ENCODE peak calls at places on chromosome 1, in ten cellular contexts. O is upper lobe of right lung; I is cardiac muscle cell; R is body of pancreas; U is bronchial epithelial cell; E is colonic mucosa; Q is gastrocnemius medialis; J is BJ; L is CD8-positive, alpha-beta memory T cell; X is adrenal gland. T is an unnamed sample. For H3K36me3, the result is how much of the 10 kb centered on the place peaks cover.

GRCh38 chr1:78280626-78281025 is 210.1 kb upstream of the PTGFR start:
- DNase-seq in O (no peak), I (no peak), R (no peak), U (no peak), E (no peak), Q (no peak), J (no peak), L (no peak), X (no peak), T (no peak)

GRCh38 chr1:40710581-40711315 is 19.2 kb downstream of the NFYC start:
- DNase-seq in O (no peak), I (peak), R (no peak), U (no peak), E (peak), Q (no peak), J (no peak), L (no peak), X (no peak), T (peak)

GRCh38 chr1:87787551-87787950 is 458.9 kb downstream of the LMO4 start:
- DNase-seq in O (no peak), I (no peak), R (no peak), U (peak), E (no peak), Q (no peak), J (no peak), L (no peak), X (no peak), T (no peak)

GRCh38 chr1:202129453-202130274 is 6.9 kb downstream of the GPR37L1 start:
- DNase-seq in O (no peak), I (no peak), R (no peak), U (no peak), E (no peak), Q (no peak), J (no peak), L (no peak), X (peak), T (no peak)

GRCh38 chr1:247769603-247770002 is 9.2 kb upstream of the OR1C1 start:
- DNase-seq in O (no peak), I (no peak), R (no peak), U (no peak), E (no peak), Q (no peak), J (no peak), L (no peak), X (no peak), T (no peak)

GRCh38 chr1:168089326-168089978 is 47.3 kb downstream of the GPR161 start:
- DNase-seq in O (no peak), I (no peak), R (no peak), U (no peak), E (peak), Q (no peak), J (no peak), L (no peak), X (peak), T (no peak)

GRCh38 chr1:51622455-51622913 is 5.6 kb downstream of the OSBPL9 start:
- DNase-seq in O (no peak), I (peak), R (peak), U (peak), E (peak), Q (peak), J (no peak), L (no peak), X (peak), T (peak)

GRCh38 chr1:205317311-205317917 is 4.1 kb downstream of the NUAK2 start:
- DNase-seq in O (peak), I (peak), R (peak), U (no peak), E (peak), Q (peak), J (no peak), L (no peak), X (peak), T (no peak)

GRCh38 chr1:46735708-46736324 is 16.9 kb upstream of the EFCAB14 start:
- DNase-seq in O (no peak), I (peak), R (peak), U (peak), E (peak), Q (no peak), J (no peak), L (no peak), X (no peak), T (peak)

GRCh38 chr1:52140633-52141512 is 1.0 kb upstream of the ZFYVE9 start:
- DNase-seq in O (no peak), I (no peak), R (no peak), U (peak), E (no peak), Q (no peak), J (no peak), L (no peak), X (no peak), T (no peak)

GRCh38 chr1:203471841-203472240 is 3.8 kb upstream of the PRELP start:
- DNase-seq in O (no peak), I (no peak), R (no peak), U (no peak), E (no peak), Q (no peak), J (no peak), L (no peak), X (no peak), T (no peak)

GRCh38 chr1:24027838-24028468 is 47.8 kb upstream of the SRSF10 start:
- DNase-seq in O (no peak), I (peak), R (no peak), U (peak), E (no peak), Q (no peak), J (no peak), L (no peak), X (no peak), T (peak)

GRCh38 chr1:55129194-55129728 is 85.9 kb downstream of the USP24 start:
- DNase-seq in O (no peak), I (no peak), R (peak), U (no peak), E (no peak), Q (no peak), J (no peak), L (no peak), X (peak), T (no peak)

GRCh38 chr1:39102537-39103320 is 76.6 kb downstream of the NDUFS5 start:
- DNase-seq in O (no peak), I (peak), R (no peak), U (peak), E (peak), Q (peak), J (peak), L (no peak), X (no peak), T (peak)

GRCh38 chr1:183022202-183023145 is 746 bp upstream of the LAMC1 start:
- DNase-seq in O (peak), I (peak), R (peak), U (peak), E (peak), Q (peak), J (peak), L (no peak), X (peak), T (peak)

GRCh38 chr1:27602510-27603319 is 1.2 kb downstream of the AHDC1 start:
- DNase-seq in O (peak), I (peak), R (peak), U (no peak), E (peak), Q (peak), J (no peak), L (no peak), X (peak), T (peak)

GRCh38 chr1:167457936-167458584 is 60.3 kb downstream of the CD247 start:
- DNase-seq in O (peak), I (no peak), R (no peak), U (no peak), E (no peak), Q (no peak), J (no peak), L (no peak), X (no peak), T (no peak)

GRCh38 chr1:84163123-84164038 is 19.3 kb downstream of the PRKACB start:
- DNase-seq in O (no peak), I (no peak), R (no peak), U (no peak), E (no peak), Q (no peak), J (no peak), L (no peak), X (no peak), T (no peak)

GRCh38 chr1:25111706-25112105 is 120.6 kb downstream of the SYF2 start:
- DNase-seq in O (no peak), I (no peak), R (no peak), U (peak), E (no peak), Q (no peak), J (no peak), L (no peak), X (no peak), T (no peak)

GRCh38 chr1:35215346-35215745 is 22.4 kb upstream of the SFPQ start:
- DNase-seq in O (no peak), I (no peak), R (no peak), U (no peak), E (no peak), Q (no peak), J (no peak), L (no peak), X (no peak), T (no peak)

GRCh38 chr1:16275591-16275990 is 38.6 kb upstream of the CPLANE2 start:
- DNase-seq in O (no peak), I (no peak), R (no peak), U (no peak), E (no peak), Q (no peak), J (no peak), L (no peak), X (no peak), T (no peak)

GRCh38 chr1:77687519-77687906 is 5.1 kb upstream of the ZZZ3 start:
- DNase-seq in O (peak), I (peak), R (peak), U (no peak), E (peak), Q (peak), J (no peak), L (no peak), X (peak), T (peak)

GRCh38 chr1:45854724-45855123 is 51.3 kb downstream of the MAST2 start:
- DNase-seq in O (no peak), I (no peak), R (no peak), U (no peak), E (no peak), Q (no peak), J (no peak), L (no peak), X (no peak), T (peak)

DNA sequence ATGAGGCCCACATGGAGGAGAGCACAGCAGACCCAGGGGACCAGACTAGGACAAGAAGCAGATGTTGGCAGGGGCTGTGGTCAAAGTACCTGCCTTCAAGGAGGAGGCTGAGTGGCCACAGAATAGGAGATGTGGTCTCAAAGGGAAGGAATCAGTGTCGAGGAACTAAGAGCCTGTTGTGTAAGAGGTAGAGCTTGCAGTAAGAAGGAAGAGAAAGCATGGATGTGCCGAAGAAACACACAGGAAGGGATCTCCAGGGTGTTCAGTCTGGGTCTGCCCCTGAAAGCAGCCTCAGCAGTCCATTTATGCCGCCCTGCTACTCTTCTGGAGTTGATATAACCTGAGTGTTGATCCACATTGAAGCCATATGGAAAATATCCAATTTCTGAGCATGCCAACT is 83.9 kb downstream of the NID1 start:
- DNase-seq in O (no peak), I (no peak), R (no peak), U (no peak), E (no peak), Q (no peak), J (no peak), L (no peak), X (no peak), T (no peak)
- H3K36me3 ChIP-seq in O (under half), I (under half), R (under half), U (under half), E (under half), Q (under half), J (under half), L (under half), X (under half), T (under half)

DNA sequence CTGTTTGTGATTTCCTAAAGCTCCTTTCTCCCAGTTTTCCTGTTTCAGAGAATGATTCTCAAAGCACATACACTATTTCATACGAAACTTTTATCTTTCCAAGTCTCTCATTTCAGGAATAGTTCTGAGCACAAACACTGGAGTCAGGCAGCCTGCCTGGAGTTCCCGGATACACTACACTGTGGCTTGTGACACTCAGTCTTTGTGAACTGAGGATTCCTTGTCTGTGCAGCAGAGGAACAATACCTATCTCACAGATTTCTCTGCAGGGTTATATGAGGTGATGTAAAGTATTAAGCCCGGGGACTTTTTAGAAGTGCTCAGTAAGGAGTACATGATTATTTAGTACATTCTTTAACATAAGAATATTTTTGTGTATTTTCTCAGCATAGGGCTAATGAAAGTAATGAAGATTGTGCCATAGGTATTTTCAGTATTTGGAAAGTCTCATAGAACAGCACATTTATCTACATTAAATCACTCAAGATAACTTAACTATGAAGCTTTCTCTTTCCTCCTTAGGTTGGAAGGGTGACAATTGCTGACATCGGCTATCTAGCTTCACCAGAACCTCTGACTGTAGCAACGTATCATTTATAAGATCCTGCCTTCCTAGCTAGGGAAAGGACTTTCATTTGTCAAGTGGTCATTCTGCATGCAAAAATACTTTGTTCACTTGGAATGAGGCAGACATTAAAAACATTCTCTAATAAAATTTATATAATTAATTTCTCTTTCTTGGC is 12.9 kb downstream of the GBP2 start:
- DNase-seq in O (no peak), I (no peak), R (no peak), U (no peak), E (no peak), Q (no peak), J (no peak), L (no peak), X (no peak), T (no peak)
- H3K36me3 ChIP-seq in O (half or more), I (under half), R (under half), U (under half), E (under half), Q (under half), J (under half), L (half or more), X (under half), T (under half)

DNA sequence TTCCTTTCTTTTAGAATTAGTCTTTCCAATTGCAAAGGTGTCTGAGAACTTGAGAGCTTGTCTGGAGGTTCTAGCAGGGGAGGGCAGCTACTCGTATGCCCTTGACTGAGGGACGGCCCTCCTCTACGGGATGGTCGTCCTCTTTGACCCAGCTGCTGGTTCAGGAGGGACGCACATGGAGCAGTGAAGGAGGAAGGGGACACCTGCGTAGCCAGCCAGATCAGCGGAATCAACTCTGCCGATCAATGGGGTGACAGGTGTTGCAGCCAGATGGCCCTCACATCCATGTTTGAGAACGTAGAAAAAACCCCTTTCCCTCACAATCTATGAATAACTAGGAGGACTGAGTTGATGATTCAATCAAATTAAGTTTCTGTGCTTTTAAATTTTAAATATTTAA is 15.7 kb upstream of the A3GALT2 start:
- DNase-seq in O (no peak), I (no peak), R (no peak), U (no peak), E (no peak), Q (no peak), J (no peak), L (no peak), X (no peak), T (no peak)
- H3K36me3 ChIP-seq in O (under half), I (under half), R (under half), U (under half), E (under half), Q (under half), J (under half), L (under half), X (under half), T (under half)

GRCh38 chr1:214013614-214014377 is 26.0 kb downstream of the PROX1 start:
- DNase-seq in O (no peak), I (peak), R (no peak), U (no peak), E (no peak), Q (no peak), J (no peak), L (no peak), X (no peak), T (no peak)
- H3K36me3 ChIP-seq in O (under half), I (under half), R (under half), U (under half), E (under half), Q (under half), J (under half), L (under half), X (under half), T (under half)

GRCh38 chr1:53783056-53783455 is 44.1 kb upstream of the GLIS1 start:
- DNase-seq in O (no peak), I (no peak), R (no peak), U (peak), E (no peak), Q (no peak), J (no peak), L (no peak), X (no peak), T (no peak)

GRCh38 chr1:53781654-53782053 is 42.7 kb upstream of the GLIS1 start:
- DNase-seq in O (no peak), I (no peak), R (no peak), U (no peak), E (no peak), Q (no peak), J (no peak), L (no peak), X (no peak), T (no peak)

GRCh38 chr1:53771648-53772047 is 32.7 kb upstream of the GLIS1 start:
- DNase-seq in O (no peak), I (no peak), R (no peak), U (peak), E (no peak), Q (no peak), J (peak), L (no peak), X (no peak), T (no peak)

GRCh38 chr1:53777272-53777671 is 38.3 kb upstream of the GLIS1 start:
- DNase-seq in O (no peak), I (no peak), R (no peak), U (no peak), E (no peak), Q (no peak), J (no peak), L (no peak), X (no peak), T (no peak)
- H3K36me3 ChIP-seq in O (under half), I (under half), R (under half), U (under half), E (under half), Q (under half), J (under half), L (under half), X (under half), T (under half)

GRCh38 chr1:160351629-160352028 is 8.4 kb downstream of the NCSTN start:
- DNase-seq in O (no peak), I (no peak), R (no peak), U (no peak), E (no peak), Q (peak), J (no peak), L (no peak), X (no peak), T (no peak)
- H3K36me3 ChIP-seq in O (half or more), I (half or more), R (under half), U (under half), E (under half), Q (under half), J (under half), L (half or more), X (under half), T (under half)

GRCh38 chr1:169885207-169885606 is 8.5 kb downstream of the SCYL3 start:
- DNase-seq in O (no peak), I (no peak), R (no peak), U (peak), E (no peak), Q (no peak), J (no peak), L (no peak), X (no peak), T (no peak)

GRCh38 chr1:169886931-169887330 is 6.8 kb downstream of the SCYL3 start:
- DNase-seq in O (no peak), I (no peak), R (no peak), U (no peak), E (no peak), Q (no peak), J (no peak), L (no peak), X (no peak), T (no peak)

GRCh38 chr1:169886422-169886821 is 7.3 kb downstream of the SCYL3 start:
- DNase-seq in O (no peak), I (no peak), R (no peak), U (no peak), E (no peak), Q (no peak), J (no peak), L (no peak), X (no peak), T (no peak)

GRCh38 chr1:169882039-169882511 is 11.6 kb downstream of the SCYL3 start:
- DNase-seq in O (no peak), I (no peak), R (no peak), U (no peak), E (no peak), Q (no peak), J (no peak), L (no peak), X (no peak), T (no peak)

GRCh38 chr1:169884616-169885015 is 9.1 kb downstream of the SCYL3 start:
- DNase-seq in O (no peak), I (no peak), R (no peak), U (peak), E (no peak), Q (no peak), J (no peak), L (no peak), X (no peak), T (no peak)
- H3K36me3 ChIP-seq in O (under half), I (under half), R (under half), U (under half), E (under half), Q (under half), J (under half), L (under half), X (under half), T (under half)

DNA sequence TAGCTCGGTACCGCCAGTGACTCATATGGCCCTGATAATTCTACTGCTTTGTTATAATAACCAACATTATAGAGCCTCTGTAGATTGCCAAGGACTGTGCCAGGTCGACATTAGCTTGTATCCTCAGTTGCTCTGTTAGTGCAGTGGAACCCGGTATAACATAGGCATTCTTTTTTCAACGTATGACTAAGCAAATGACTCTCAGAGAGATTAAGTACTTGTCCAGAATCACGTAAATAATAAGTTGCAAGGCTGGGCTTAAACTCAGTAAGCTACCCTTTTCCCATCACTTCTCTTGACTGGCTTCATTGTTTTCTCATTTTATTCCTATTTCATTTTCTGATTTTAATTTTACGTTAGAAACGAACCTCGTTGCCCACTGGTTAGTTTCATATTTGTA is 85.1 kb downstream of the UBE4B start:
- DNase-seq in O (no peak), I (no peak), R (no peak), U (no peak), E (no peak), Q (no peak), J (no peak), L (no peak), X (no peak), T (no peak)
- H3K36me3 ChIP-seq in O (half or more), I (under half), R (under half), U (under half), E (under half), Q (under half), J (under half), L (under half), X (under half), T (under half)

GRCh38 chr1:163248064-163248463 is 45.3 kb upstream of the RGS5 start:
- DNase-seq in O (no peak), I (no peak), R (no peak), U (no peak), E (no peak), Q (no peak), J (no peak), L (no peak), X (no peak), T (no peak)

GRCh38 chr1:163250382-163250974 is 47.8 kb upstream of the RGS5 start:
- DNase-seq in O (no peak), I (no peak), R (no peak), U (no peak), E (no peak), Q (no peak), J (no peak), L (no peak), X (no peak), T (no peak)
- H3K36me3 ChIP-seq in O (under half), I (under half), R (under half), U (under half), E (under half), Q (under half), J (under half), L (under half), X (under half), T (under half)